ENCODE peak calls at places on chromosome 22, in ten cellular contexts. One of them, this sample, is unnamed.

GRCh38 chr22:19234126-19234896 is 55.8 kb upstream of the SLC25A1 start:
- DNase-seq in cardiac fibroblast: no peak
- DNase-seq in NB4: no peak
- DNase-seq in skeletal muscle cell: no peak
- DNase-seq in iPS DF 6.9: no peak
- DNase-seq in colonic mucosa: no peak
- DNase-seq in Panc1: no peak
- DNase-seq in uterus: no peak
- DNase-seq in GM23338: no peak
- DNase-seq in sigmoid colon: no peak
- DNase-seq in this sample: no peak

GRCh38 chr22:48254311-48254873 is 1491.9 kb downstream of the TBC1D22A start:
- DNase-seq in sigmoid colon: no peak
- DNase-seq in cardiac fibroblast: no peak
- DNase-seq in Panc1: no peak
- DNase-seq in skeletal muscle cell: no peak
- DNase-seq in colonic mucosa: peak
- DNase-seq in NB4: no peak
- DNase-seq in iPS DF 6.9: no peak
- DNase-seq in GM23338: no peak
- DNase-seq in uterus: no peak
- DNase-seq in this sample: no peak

GRCh38 chr22:41526802-41527799 is 17.2 kb downstream of the POLR3H start:
- DNase-seq in cardiac fibroblast: peak
- DNase-seq in colonic mucosa: peak
- DNase-seq in GM23338: peak
- DNase-seq in Panc1: no peak
- DNase-seq in iPS DF 6.9: no peak
- DNase-seq in sigmoid colon: peak
- DNase-seq in NB4: peak
- DNase-seq in uterus: peak
- DNase-seq in skeletal muscle cell: no peak
- DNase-seq in this sample: no peak

GRCh38 chr22:38218661-38219331 is 17.0 kb downstream of the MAFF start:
- DNase-seq in iPS DF 6.9: no peak
- DNase-seq in GM23338: peak
- DNase-seq in colonic mucosa: peak
- DNase-seq in uterus: peak
- DNase-seq in sigmoid colon: peak
- DNase-seq in cardiac fibroblast: peak
- DNase-seq in Panc1: no peak
- DNase-seq in NB4: no peak
- DNase-seq in skeletal muscle cell: peak
- DNase-seq in this sample: peak

GRCh38 chr22:43152001-43152354 is 619 bp downstream of the TSPO start:
- DNase-seq in NB4: no peak
- DNase-seq in Panc1: no peak
- DNase-seq in cardiac fibroblast: no peak
- DNase-seq in sigmoid colon: no peak
- DNase-seq in skeletal muscle cell: no peak
- DNase-seq in colonic mucosa: no peak
- DNase-seq in iPS DF 6.9: no peak
- DNase-seq in GM23338: peak
- DNase-seq in uterus: no peak
- DNase-seq in this sample: no peak

GRCh38 chr22:43346521-43346929 is 3.4 kb upstream of the SCUBE1 start:
- DNase-seq in NB4: peak
- DNase-seq in GM23338: peak
- DNase-seq in skeletal muscle cell: no peak
- DNase-seq in sigmoid colon: peak
- DNase-seq in colonic mucosa: peak
- DNase-seq in cardiac fibroblast: peak
- DNase-seq in iPS DF 6.9: no peak
- DNase-seq in uterus: peak
- DNase-seq in Panc1: peak
- DNase-seq in this sample: no peak

GRCh38 chr22:32130464-32130863 is 28.6 kb downstream of the C22orf42 start:
- DNase-seq in cardiac fibroblast: no peak
- DNase-seq in GM23338: no peak
- DNase-seq in Panc1: no peak
- DNase-seq in uterus: no peak
- DNase-seq in sigmoid colon: no peak
- DNase-seq in NB4: no peak
- DNase-seq in colonic mucosa: no peak
- DNase-seq in skeletal muscle cell: no peak
- DNase-seq in iPS DF 6.9: no peak
- DNase-seq in this sample: no peak

GRCh38 chr22:30017375-30017774 is 62.9 kb upstream of the HORMAD2 start:
- DNase-seq in iPS DF 6.9: no peak
- DNase-seq in skeletal muscle cell: peak
- DNase-seq in NB4: no peak
- DNase-seq in cardiac fibroblast: no peak
- DNase-seq in sigmoid colon: no peak
- DNase-seq in Panc1: no peak
- DNase-seq in colonic mucosa: no peak
- DNase-seq in uterus: no peak
- DNase-seq in GM23338: no peak
- DNase-seq in this sample: no peak

GRCh38 chr22:35538801-35539321 is 1.8 kb upstream of the RASD2 start:
- DNase-seq in NB4: peak
- DNase-seq in GM23338: peak
- DNase-seq in colonic mucosa: peak
- DNase-seq in uterus: no peak
- DNase-seq in cardiac fibroblast: no peak
- DNase-seq in sigmoid colon: no peak
- DNase-seq in iPS DF 6.9: no peak
- DNase-seq in skeletal muscle cell: no peak
- DNase-seq in Panc1: no peak
- DNase-seq in this sample: no peak

GRCh38 chr22:36385491-36386350 is 2.0 kb downstream of the MYH9 start:
- DNase-seq in sigmoid colon: peak
- DNase-seq in iPS DF 6.9: no peak
- DNase-seq in skeletal muscle cell: no peak
- DNase-seq in Panc1: no peak
- DNase-seq in GM23338: peak
- DNase-seq in NB4: peak
- DNase-seq in cardiac fibroblast: peak
- DNase-seq in colonic mucosa: peak
- DNase-seq in uterus: peak
- DNase-seq in this sample: no peak

GRCh38 chr22:32328306-32329201 is 29.1 kb upstream of the RFPL3 start:
- DNase-seq in Panc1: no peak
- DNase-seq in iPS DF 6.9: no peak
- DNase-seq in cardiac fibroblast: no peak
- DNase-seq in GM23338: no peak
- DNase-seq in sigmoid colon: no peak
- DNase-seq in colonic mucosa: no peak
- DNase-seq in NB4: no peak
- DNase-seq in uterus: no peak
- DNase-seq in skeletal muscle cell: no peak
- DNase-seq in this sample: no peak

GRCh38 chr22:43636086-43636485 is 176.0 kb downstream of the EFCAB6 start:
- DNase-seq in NB4: no peak
- DNase-seq in sigmoid colon: no peak
- DNase-seq in GM23338: no peak
- DNase-seq in skeletal muscle cell: no peak
- DNase-seq in cardiac fibroblast: no peak
- DNase-seq in colonic mucosa: no peak
- DNase-seq in uterus: no peak
- DNase-seq in Panc1: no peak
- DNase-seq in iPS DF 6.9: no peak
- DNase-seq in this sample: no peak

GRCh38 chr22:41094036-41094435 is 1.6 kb downstream of the EP300 start:
- DNase-seq in cardiac fibroblast: peak
- DNase-seq in uterus: no peak
- DNase-seq in NB4: peak
- DNase-seq in iPS DF 6.9: no peak
- DNase-seq in sigmoid colon: no peak
- DNase-seq in colonic mucosa: peak
- DNase-seq in Panc1: no peak
- DNase-seq in GM23338: peak
- DNase-seq in skeletal muscle cell: no peak
- DNase-seq in this sample: no peak

DNA sequence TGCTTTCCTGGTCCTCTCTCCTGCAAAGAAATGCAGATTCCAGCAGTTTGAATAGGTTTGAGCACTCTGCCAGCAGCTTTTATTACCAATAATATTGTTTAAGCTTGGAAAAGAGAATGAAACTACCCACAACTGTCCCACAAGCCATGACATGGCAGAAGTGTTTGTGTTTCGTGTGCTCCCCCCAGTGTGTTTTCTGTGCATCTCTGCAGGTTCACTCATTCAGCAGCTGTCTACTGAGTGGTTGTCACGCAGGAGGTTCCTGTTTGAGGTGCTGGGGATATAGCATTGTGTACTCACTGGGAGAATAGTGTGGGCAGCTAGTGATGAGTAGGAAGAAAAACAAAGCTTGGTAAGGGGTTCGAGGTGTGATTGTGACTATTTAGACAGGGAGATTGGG is 55.3 kb upstream of the SUSD2 start:
- DNase-seq in sigmoid colon: no peak
- DNase-seq in GM23338: no peak
- DNase-seq in NB4: no peak
- DNase-seq in uterus: no peak
- DNase-seq in iPS DF 6.9: no peak
- DNase-seq in skeletal muscle cell: no peak
- DNase-seq in cardiac fibroblast: no peak
- DNase-seq in colonic mucosa: no peak
- DNase-seq in Panc1: no peak
- DNase-seq in this sample: no peak
- H3K4me3 ChIP-seq in sigmoid colon: no peak
- H3K4me3 ChIP-seq in GM23338: no peak
- H3K4me3 ChIP-seq in NB4: no peak
- H3K4me3 ChIP-seq in uterus: no peak
- H3K4me3 ChIP-seq in iPS DF 6.9: no peak
- H3K4me3 ChIP-seq in skeletal muscle cell: no peak
- H3K4me3 ChIP-seq in cardiac fibroblast: no peak
- H3K4me3 ChIP-seq in colonic mucosa: no peak
- H3K4me3 ChIP-seq in Panc1: no peak
- H3K4me3 ChIP-seq in this sample: no peak

DNA sequence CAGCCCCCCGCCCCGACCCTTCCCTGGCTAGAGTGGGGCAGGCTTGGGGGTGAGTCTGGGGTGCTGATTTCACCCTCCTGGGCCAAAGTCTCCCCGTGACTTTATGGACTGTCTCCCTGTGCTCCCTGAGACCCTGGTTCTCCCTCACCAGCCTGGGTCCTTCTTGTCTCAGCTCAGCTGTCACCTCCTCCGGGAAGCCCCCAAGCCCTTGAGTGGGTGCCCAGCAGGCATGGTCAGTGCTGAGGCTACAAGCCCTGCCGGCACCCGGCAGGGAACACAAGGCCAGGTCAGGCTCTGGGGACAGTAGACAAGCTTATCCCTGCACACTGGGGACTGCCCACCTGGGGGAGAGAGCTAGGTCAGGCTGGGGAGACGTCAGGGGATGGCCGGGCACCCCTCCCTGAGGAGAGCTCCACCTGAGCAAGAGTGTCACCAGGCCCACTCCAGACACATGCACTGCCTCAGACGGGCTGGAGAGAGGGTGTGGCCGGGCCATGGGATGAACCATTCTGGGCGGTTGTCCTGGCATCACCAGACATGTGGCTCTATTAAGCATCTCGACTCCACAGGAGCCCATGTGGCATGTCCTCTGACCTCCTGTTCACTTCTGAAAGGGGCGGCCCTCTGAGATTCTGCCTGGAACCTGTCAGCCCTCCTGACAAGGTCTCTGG is 22.6 kb upstream of the RTN4R start:
- DNase-seq in colonic mucosa: no peak
- DNase-seq in GM23338: no peak
- DNase-seq in Panc1: no peak
- DNase-seq in iPS DF 6.9: no peak
- DNase-seq in sigmoid colon: no peak
- DNase-seq in NB4: no peak
- DNase-seq in cardiac fibroblast: no peak
- DNase-seq in skeletal muscle cell: no peak
- DNase-seq in uterus: no peak
- DNase-seq in this sample: no peak
- H3K4me3 ChIP-seq in colonic mucosa: no peak
- H3K4me3 ChIP-seq in GM23338: no peak
- H3K4me3 ChIP-seq in Panc1: no peak
- H3K4me3 ChIP-seq in iPS DF 6.9: no peak
- H3K4me3 ChIP-seq in sigmoid colon: no peak
- H3K4me3 ChIP-seq in NB4: no peak
- H3K4me3 ChIP-seq in cardiac fibroblast: no peak
- H3K4me3 ChIP-seq in skeletal muscle cell: no peak
- H3K4me3 ChIP-seq in uterus: no peak
- H3K4me3 ChIP-seq in this sample: no peak

GRCh38 chr22:46675479-46675878 is 55.3 kb downstream of the GRAMD4 start:
- DNase-seq in skeletal muscle cell: no peak
- DNase-seq in iPS DF 6.9: no peak
- DNase-seq in uterus: no peak
- DNase-seq in sigmoid colon: no peak
- DNase-seq in cardiac fibroblast: no peak
- DNase-seq in Panc1: no peak
- DNase-seq in GM23338: no peak
- DNase-seq in colonic mucosa: no peak
- DNase-seq in NB4: no peak
- DNase-seq in this sample: no peak

GRCh38 chr22:46673677-46674236 is 53.6 kb downstream of the GRAMD4 start:
- DNase-seq in sigmoid colon: no peak
- DNase-seq in skeletal muscle cell: no peak
- DNase-seq in GM23338: no peak
- DNase-seq in Panc1: no peak
- DNase-seq in colonic mucosa: no peak
- DNase-seq in cardiac fibroblast: no peak
- DNase-seq in NB4: no peak
- DNase-seq in iPS DF 6.9: no peak
- DNase-seq in uterus: no peak
- DNase-seq in this sample: no peak

GRCh38 chr22:46675938-46676337 is 55.8 kb downstream of the GRAMD4 start:
- DNase-seq in uterus: no peak
- DNase-seq in GM23338: no peak
- DNase-seq in Panc1: no peak
- DNase-seq in iPS DF 6.9: no peak
- DNase-seq in cardiac fibroblast: no peak
- DNase-seq in sigmoid colon: no peak
- DNase-seq in NB4: no peak
- DNase-seq in skeletal muscle cell: no peak
- DNase-seq in colonic mucosa: no peak
- DNase-seq in this sample: no peak

GRCh38 chr22:46674367-46674781 is 54.2 kb downstream of the GRAMD4 start:
- DNase-seq in NB4: no peak
- DNase-seq in colonic mucosa: no peak
- DNase-seq in cardiac fibroblast: no peak
- DNase-seq in sigmoid colon: peak
- DNase-seq in skeletal muscle cell: no peak
- DNase-seq in Panc1: no peak
- DNase-seq in uterus: peak
- DNase-seq in iPS DF 6.9: no peak
- DNase-seq in GM23338: no peak
- DNase-seq in this sample: no peak

GRCh38 chr22:46674906-46675305 is 54.7 kb downstream of the GRAMD4 start:
- DNase-seq in GM23338: no peak
- DNase-seq in cardiac fibroblast: no peak
- DNase-seq in colonic mucosa: no peak
- DNase-seq in Panc1: no peak
- DNase-seq in uterus: no peak
- DNase-seq in skeletal muscle cell: no peak
- DNase-seq in NB4: no peak
- DNase-seq in sigmoid colon: no peak
- DNase-seq in iPS DF 6.9: no peak
- DNase-seq in this sample: no peak
- H3K4me3 ChIP-seq in GM23338: no peak
- H3K4me3 ChIP-seq in cardiac fibroblast: no peak
- H3K4me3 ChIP-seq in colonic mucosa: no peak
- H3K4me3 ChIP-seq in Panc1: no peak
- H3K4me3 ChIP-seq in uterus: no peak
- H3K4me3 ChIP-seq in skeletal muscle cell: no peak
- H3K4me3 ChIP-seq in NB4: no peak
- H3K4me3 ChIP-seq in sigmoid colon: no peak
- H3K4me3 ChIP-seq in iPS DF 6.9: no peak
- H3K4me3 ChIP-seq in this sample: no peak

GRCh38 chr22:31122196-31122531 is 602 bp upstream of the INPP5J start:
- DNase-seq in cardiac fibroblast: no peak
- DNase-seq in Panc1: no peak
- DNase-seq in iPS DF 6.9: no peak
- DNase-seq in skeletal muscle cell: no peak
- DNase-seq in sigmoid colon: no peak
- DNase-seq in colonic mucosa: no peak
- DNase-seq in GM23338: no peak
- DNase-seq in uterus: no peak
- DNase-seq in NB4: no peak
- DNase-seq in this sample: no peak
- H3K4me3 ChIP-seq in cardiac fibroblast: no peak
- H3K4me3 ChIP-seq in Panc1: no peak
- H3K4me3 ChIP-seq in iPS DF 6.9: no peak
- H3K4me3 ChIP-seq in skeletal muscle cell: no peak
- H3K4me3 ChIP-seq in sigmoid colon: no peak
- H3K4me3 ChIP-seq in colonic mucosa: no peak
- H3K4me3 ChIP-seq in GM23338: no peak
- H3K4me3 ChIP-seq in uterus: no peak
- H3K4me3 ChIP-seq in NB4: no peak
- H3K4me3 ChIP-seq in this sample: no peak

This sample was measured in AG04450.